ENCODE peak calls at places on chromosomes 12 and 14, in five cellular contexts. P, C, T, Z and U are unnamed samples.

GRCh38 chr14:100540141-100540925 is 46.9 kb downstream of the BEGAIN start:
- DNase-seq in P (peak), C (no peak), T (no peak), Z (peak), U (peak)

GRCh38 chr14:81001447-81001846 is 46.0 kb downstream of the TSHR start:
- DNase-seq in P (no peak), C (no peak), T (no peak), Z (no peak), U (no peak)

GRCh38 chr12:98456583-98457573 is 58.5 kb upstream of the TMPO start:
- DNase-seq in P (peak), C (no peak), T (no peak), Z (peak), U (peak)

GRCh38 chr12:40336573-40337199 is 111.9 kb downstream of the LRRK2 start:
- DNase-seq in P (no peak), C (no peak), T (no peak), Z (no peak), U (no peak)

GRCh38 chr14:55807536-55807935 is 227.5 kb downstream of the KTN1 start:
- DNase-seq in P (peak), C (no peak), T (no peak), Z (no peak), U (no peak)

GRCh38 chr12:131120831-131121271 is 167.1 kb downstream of the ADGRD1 start:
- DNase-seq in P (no peak), C (no peak), T (no peak), Z (no peak), U (no peak)

GRCh38 chr12:108371801-108372344 is 32.8 kb upstream of the CMKLR1 start:
- DNase-seq in P (no peak), C (no peak), T (peak), Z (no peak), U (no peak)

GRCh38 chr14:104291123-104292000 is 153.0 kb downstream of the KIF26A start:
- DNase-seq in P (no peak), C (no peak), T (no peak), Z (peak), U (peak)

GRCh38 chr14:100566119-100566518 is 21.1 kb downstream of the BEGAIN start:
- DNase-seq in P (no peak), C (no peak), T (no peak), Z (peak), U (peak)

GRCh38 chr12:82089369-82090121 is 268.6 kb downstream of the CCDC59 start:
- DNase-seq in P (no peak), C (no peak), T (no peak), Z (no peak), U (no peak)

GRCh38 chr12:75699728-75700496 is 188.5 kb upstream of the KRR1 start:
- DNase-seq in P (no peak), C (no peak), T (no peak), Z (no peak), U (no peak)

GRCh38 chr12:13241833-13242232 is 45.3 kb downstream of the EMP1 start:
- DNase-seq in P (no peak), C (no peak), T (no peak), Z (no peak), U (no peak)

GRCh38 chr12:107283652-107284051 is 190.3 kb upstream of the CRY1 start:
- DNase-seq in P (no peak), C (no peak), T (no peak), Z (no peak), U (no peak)

GRCh38 chr14:104421892-104422291 is 157.7 kb upstream of the C14orf180 start:
- DNase-seq in P (no peak), C (no peak), T (no peak), Z (no peak), U (no peak)

GRCh38 chr12:120301962-120302815 is at the start of gene SIRT4:
- DNase-seq in P (peak), C (peak), T (peak), Z (peak), U (peak)

GRCh38 chr14:77116194-77116817 is 18.2 kb downstream of the CIPC start:
- DNase-seq in P (no peak), C (no peak), T (no peak), Z (no peak), U (no peak)

GRCh38 chr12:132161046-132161781 is 17.0 kb downstream of the NOC4L start:
- DNase-seq in P (no peak), C (no peak), T (no peak), Z (peak), U (no peak)

GRCh38 chr14:29528889-29529288 is 398.8 kb downstream of the PRKD1 start:
- DNase-seq in P (no peak), C (no peak), T (no peak), Z (no peak), U (no peak)

GRCh38 chr14:95497561-95498011 is 18.9 kb downstream of the SYNE3 start:
- DNase-seq in P (no peak), C (no peak), T (no peak), Z (no peak), U (no peak)

GRCh38 chr14:27427796-27428195 is 830.0 kb upstream of the NOVA1 start:
- DNase-seq in P (no peak), C (no peak), T (peak), Z (no peak), U (no peak)

GRCh38 chr12:93315385-93315906 is 62.3 kb upstream of the NUDT4 start:
- DNase-seq in P (no peak), C (no peak), T (no peak), Z (no peak), U (no peak)

GRCh38 chr12:57242329-57242690 is 8.7 kb downstream of the STAC3 start:
- DNase-seq in P (no peak), C (no peak), T (no peak), Z (peak), U (peak)

GRCh38 chr12:106586535-106586802 is 3.7 kb downstream of the RFX4 start:
- DNase-seq in P (peak), C (no peak), T (no peak), Z (no peak), U (no peak)

GRCh38 chr14:23513466-23514008 is 38.0 kb downstream of the ZFHX2 start:
- DNase-seq in P (no peak), C (no peak), T (no peak), Z (no peak), U (no peak)

GRCh38 chr12:56601503-56601902 is 28.6 kb downstream of the BAZ2A start:
- DNase-seq in P (peak), C (no peak), T (no peak), Z (no peak), U (no peak)

GRCh38 chr12:103758310-103759089 is 82.5 kb downstream of the NT5DC3 start:
- DNase-seq in P (no peak), C (no peak), T (no peak), Z (no peak), U (no peak)

GRCh38 chr14:89509891-89510290 is 92.9 kb upstream of the FOXN3 start:
- DNase-seq in P (no peak), C (no peak), T (no peak), Z (no peak), U (no peak)

GRCh38 chr12:14700935-14701334 is 4.5 kb upstream of the GUCY2C start:
- DNase-seq in P (no peak), C (no peak), T (no peak), Z (no peak), U (no peak)

GRCh38 chr12:62519043-62519442 is 52.4 kb downstream of the MON2 start:
- DNase-seq in P (no peak), C (no peak), T (no peak), Z (no peak), U (no peak)

GRCh38 chr12:70828391-70828790 is 92.1 kb downstream of the PTPRR start:
- DNase-seq in P (no peak), C (no peak), T (peak), Z (no peak), U (no peak)

GRCh38 chr12:28130625-28131598 is 59.3 kb upstream of the CCDC91 start:
- DNase-seq in P (no peak), C (peak), T (peak), Z (no peak), U (no peak)

GRCh38 chr12:45379261-45379660 is 163.4 kb downstream of the ANO6 start:
- DNase-seq in P (no peak), C (peak), T (no peak), Z (no peak), U (no peak)